ENCODE peak calls at places on chromosomes 12 and 14, in five cellular contexts. B is PC-3, O is MM.1S, A is GM23248, Y is HCT116. Q is an unnamed sample.

GRCh38 chr12:96255077-96255476 is 60.9 kb downstream of the ELK3 start:
- DNase-seq in B (no peak), O (no peak), A (peak; percentile 85), Y (no peak), Q (no peak)

GRCh38 chr14:69877492-69877891 is 1.7 kb upstream of the SMOC1 start:
- DNase-seq in B (no peak), O (peak; percentile 37), A (peak; percentile 46), Y (peak; percentile 29), Q (peak; percentile 41)

GRCh38 chr14:68268197-68268596 is 448.6 kb downstream of the RAD51B start:
- DNase-seq in B (no peak), O (peak; percentile 13), A (no peak), Y (no peak), Q (no peak)

GRCh38 chr14:22715890-22716289 is 50.6 kb upstream of the OXA1L start:
- DNase-seq in B (no peak), O (no peak), A (no peak), Y (no peak), Q (no peak)

GRCh38 chr14:61332658-61333029 is 11.3 kb downstream of the PRKCH start:
- DNase-seq in B (no peak), O (no peak), A (no peak), Y (no peak), Q (no peak)

GRCh38 chr12:52741378-52742195 is 35.6 kb downstream of the KRT76 start:
- DNase-seq in B (peak; percentile 83), O (peak; percentile 74), A (peak; percentile 61), Y (peak; percentile 4), Q (peak; percentile 86)

GRCh38 chr12:86774841-86775386 is 518.7 kb upstream of the MGAT4C start:
- DNase-seq in B (peak; percentile 15), O (no peak), A (peak; percentile 45), Y (no peak), Q (no peak)

GRCh38 chr14:55077155-55077554 is 25.7 kb downstream of the MAPK1IP1L start:
- DNase-seq in B (peak; percentile 44), O (no peak), A (peak; percentile 78), Y (peak; percentile 58), Q (peak; percentile 70)

GRCh38 chr12:71548906-71549305 is 109.3 kb downstream of the LGR5 start:
- DNase-seq in B (no peak), O (no peak), A (no peak), Y (no peak), Q (no peak)

GRCh38 chr12:113461666-113462065 is 10.0 kb downstream of the LHX5 start:
- DNase-seq in B (peak; percentile 57), O (no peak), A (peak; percentile 49), Y (peak; percentile 29), Q (no peak)

GRCh38 chr12:122749569-122750332 is 2.9 kb upstream of the DENR start:
- DNase-seq in B (peak; percentile 86), O (no peak), A (no peak), Y (no peak), Q (no peak)

GRCh38 chr14:99287269-99287942 is 15.4 kb upstream of the BCL11B start:
- DNase-seq in B (no peak), O (peak; percentile 24), A (no peak), Y (no peak), Q (no peak)

GRCh38 chr14:104798300-104799238 is 2.3 kb upstream of the ZBTB42 start:
- DNase-seq in B (no peak), O (no peak), A (no peak), Y (no peak), Q (no peak)

GRCh38 chr12:65885312-65885711 is 61.0 kb downstream of the HMGA2 start:
- DNase-seq in B (no peak), O (no peak), A (peak; percentile 68), Y (no peak), Q (no peak)

GRCh38 chr12:65879878-65880277 is 55.6 kb downstream of the HMGA2 start:
- DNase-seq in B (peak; percentile 65), O (no peak), A (peak; percentile 86), Y (no peak), Q (no peak)

GRCh38 chr12:65881965-65882413 is 57.7 kb downstream of the HMGA2 start:
- DNase-seq in B (no peak), O (no peak), A (peak; percentile 81), Y (no peak), Q (peak; percentile 46)

GRCh38 chr12:65881348-65881961 is 57.2 kb downstream of the HMGA2 start:
- DNase-seq in B (no peak), O (no peak), A (peak; percentile 85), Y (no peak), Q (peak; percentile 36)

DNA sequence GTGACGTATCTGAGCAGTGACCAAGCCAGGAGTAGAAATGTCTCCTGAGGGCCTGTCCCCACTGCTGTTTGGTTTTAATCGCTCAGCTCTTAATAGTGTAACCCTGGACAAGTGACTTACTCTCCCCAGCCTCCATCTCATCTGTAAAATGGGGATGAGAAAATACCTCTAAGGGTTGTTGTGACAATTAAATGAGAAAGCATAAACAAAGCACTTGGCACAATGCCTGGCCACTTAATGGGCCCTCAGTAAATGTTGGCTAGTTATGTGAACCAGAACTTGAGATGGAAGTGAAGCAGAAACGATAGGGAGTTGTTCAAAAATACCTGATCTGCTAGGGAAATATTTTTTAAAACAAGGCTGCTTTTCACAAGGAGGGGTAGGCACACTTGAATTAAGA is 58.2 kb downstream of the HMGA2 start:
- DNase-seq in B (peak; percentile 43), O (no peak), A (peak; percentile 43), Y (no peak), Q (no peak)
- TF ChIP-seq EZH2phosphoT487 in B (no peak), O (no peak), A (no peak), Y (no peak), Q (no peak)

DNA sequence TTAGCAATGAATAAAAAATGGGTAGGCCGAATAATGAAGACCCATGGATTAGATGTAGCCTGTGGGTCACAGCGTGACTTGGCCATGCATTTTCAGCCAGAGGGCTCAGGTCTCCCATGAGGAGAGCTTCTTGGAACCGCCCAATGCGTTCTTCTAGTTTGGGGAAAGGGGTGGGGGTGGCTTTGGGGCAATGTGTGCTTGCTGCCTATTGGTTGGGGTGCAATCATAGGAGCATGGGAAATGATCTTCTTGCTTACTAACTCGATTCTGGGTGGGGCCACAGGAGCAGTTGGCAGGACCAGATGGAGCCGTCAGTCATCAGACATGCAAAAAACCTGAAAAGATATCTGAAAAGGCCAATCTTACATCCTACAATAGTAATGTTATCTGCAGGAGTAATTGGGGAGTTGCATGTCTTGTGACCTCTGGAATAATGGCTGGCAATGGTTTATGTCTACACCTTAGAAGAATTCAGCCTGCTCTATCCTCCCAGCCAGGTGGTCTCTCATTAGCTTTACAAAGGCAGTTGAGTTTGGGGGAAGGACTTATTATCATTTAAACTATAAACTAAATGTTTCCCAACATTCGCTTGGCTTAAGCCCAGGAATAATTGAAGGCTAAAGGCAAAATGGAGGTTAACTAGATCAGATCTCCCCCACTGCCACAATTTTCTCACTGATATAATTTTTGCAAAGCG is 158.6 kb upstream of the SFSWAP start:
- DNase-seq in B (no peak), O (no peak), A (no peak), Y (no peak), Q (no peak)
- TF ChIP-seq EZH2 in B (no peak), O (no peak), A (no peak), Y (no peak), Q (no peak)

GRCh38 chr12:42652048-42652447 is 62.5 kb upstream of the PRICKLE1 start:
- DNase-seq in B (peak; percentile 41), O (no peak), A (no peak), Y (no peak), Q (peak; percentile 6)
- TF ChIP-seq EZH2phosphoT487 in B (no peak), O (no peak), A (no peak), Y (no peak), Q (no peak)

GRCh38 chr12:125804660-125805059 is 739.4 kb downstream of the AACS start:
- DNase-seq in B (no peak), O (no peak), A (no peak), Y (no peak), Q (no peak)
- TF ChIP-seq EZH2 in B (no peak), O (no peak), A (no peak), Y (no peak), Q (no peak)

GRCh38 chr12:117985182-117985581 is 16.4 kb upstream of the KSR2 start:
- DNase-seq in B (peak; percentile 74), O (no peak), A (peak; percentile 24), Y (peak; percentile 40), Q (no peak)

GRCh38 chr12:117981267-117981666 is 12.5 kb upstream of the KSR2 start:
- DNase-seq in B (no peak), O (no peak), A (no peak), Y (no peak), Q (no peak)

DNA sequence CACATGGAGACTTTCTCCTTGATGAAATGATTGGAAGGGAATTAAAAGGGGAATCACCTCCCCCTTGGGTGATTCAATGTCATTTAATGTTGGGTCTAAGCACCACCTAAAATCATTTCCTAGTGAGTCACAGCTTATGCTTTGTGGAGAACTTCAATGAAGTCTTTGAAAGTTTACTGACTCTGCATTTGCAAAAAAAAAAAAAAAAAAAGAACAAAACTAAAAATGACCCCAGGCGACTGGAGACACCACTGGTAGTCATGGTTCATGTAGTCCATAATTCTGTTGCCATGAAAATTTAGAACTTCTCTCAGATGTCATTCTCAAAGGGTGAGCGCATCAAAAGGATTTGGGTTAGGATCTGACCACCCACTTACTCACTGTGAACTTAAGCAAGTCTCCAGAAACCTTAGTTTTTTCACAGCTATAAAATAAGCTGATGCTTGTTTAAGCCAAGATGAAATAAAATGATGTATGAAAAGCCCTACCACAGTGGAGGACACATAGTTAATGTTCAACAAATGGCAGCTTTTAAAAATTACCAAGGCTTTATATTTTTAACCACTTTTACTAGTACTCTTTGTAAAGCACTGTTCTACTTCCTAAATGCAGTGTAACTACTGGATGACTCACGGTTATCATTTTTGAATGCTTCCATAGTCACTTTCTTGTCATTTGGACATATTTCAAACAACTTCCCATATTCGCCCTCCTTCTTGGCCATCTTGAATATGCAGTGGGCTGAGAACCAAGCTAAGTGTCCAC is 18.1 kb upstream of the KSR2 start:
- DNase-seq in B (peak; percentile 94), O (no peak), A (peak; percentile 89), Y (peak; percentile 97), Q (no peak)
- TF ChIP-seq EZH2phosphoT487 in B (no peak), O (no peak), A (no peak), Y (no peak), Q (no peak)

GRCh38 chr12:109902866-109903265 is 2.8 kb downstream of the TCHP start:
- DNase-seq in B (no peak), O (no peak), A (no peak), Y (no peak), Q (no peak)

GRCh38 chr12:109897029-109897428 is 3.0 kb upstream of the TCHP start:
- DNase-seq in B (no peak), O (no peak), A (no peak), Y (no peak), Q (no peak)

GRCh38 chr12:109896188-109896587 is 3.9 kb upstream of the TCHP start:
- DNase-seq in B (no peak), O (no peak), A (no peak), Y (no peak), Q (no peak)

GRCh38 chr12:109900752-109901580 is 892 bp downstream of the TCHP start:
- DNase-seq in B (peak; percentile 17), O (no peak), A (peak; percentile 26), Y (no peak), Q (no peak)

GRCh38 chr12:109899783-109900751 is at the start of gene TCHP:
- DNase-seq in B (peak; percentile 90), O (peak; percentile 62), A (peak; percentile 95), Y (peak; percentile 74), Q (peak; percentile 90)
- TF ChIP-seq EZH2 in B (no peak), O (no peak), A (no peak), Y (no peak), Q (no peak)